ENCODE peak calls at places on chromosomes 5 and 9, in eight cellular contexts. One of them, this sample, is unnamed.
A peak's percentile ranks its signal among the peaks of the same experiment; 100 is the strongest.

GRCh38 chr5:96008487-96008886 is 46.8 kb upstream of the ELL2 start:
- DNase-seq in ureter: no peak
- DNase-seq in NCI-H774: no peak
- DNase-seq in ACHN: no peak
- DNase-seq in HCT116: no peak
- DNase-seq in activated T-cell treated with anti-CD3 and anti-CD28 coated beads, Interleukin-2, amount 50 U/mL, for 1 hour: no peak
- DNase-seq in HuH-7.5: no peak
- DNase-seq in ELF-1: no peak
- DNase-seq in this sample: no peak

GRCh38 chr9:36543916-36544315 is 28.8 kb upstream of the MELK start:
- DNase-seq in ureter: no peak
- DNase-seq in NCI-H774: no peak
- DNase-seq in ACHN: no peak
- DNase-seq in HCT116: no peak
- DNase-seq in activated T-cell treated with anti-CD3 and anti-CD28 coated beads, Interleukin-2, amount 50 U/mL, for 1 hour: no peak
- DNase-seq in HuH-7.5: no peak
- DNase-seq in ELF-1: no peak
- DNase-seq in this sample: no peak

GRCh38 chr5:21140987-21141386 is 1153.0 kb upstream of the CDH18 start:
- DNase-seq in ureter: no peak
- DNase-seq in NCI-H774: no peak
- DNase-seq in ACHN: no peak
- DNase-seq in HCT116: no peak
- DNase-seq in activated T-cell treated with anti-CD3 and anti-CD28 coated beads, Interleukin-2, amount 50 U/mL, for 1 hour: no peak
- DNase-seq in HuH-7.5: no peak
- DNase-seq in ELF-1: no peak
- DNase-seq in this sample: no peak

GRCh38 chr9:74236857-74237256 is 260.3 kb upstream of the RORB start:
- DNase-seq in ureter: no peak
- DNase-seq in NCI-H774: no peak
- DNase-seq in ACHN: no peak
- DNase-seq in HCT116: no peak
- DNase-seq in activated T-cell treated with anti-CD3 and anti-CD28 coated beads, Interleukin-2, amount 50 U/mL, for 1 hour: no peak
- DNase-seq in HuH-7.5: no peak
- DNase-seq in ELF-1: no peak
- DNase-seq in this sample: no peak

GRCh38 chr5:102018690-102019089 is 277.4 kb downstream of the SLCO4C1 start:
- DNase-seq in ureter: no peak
- DNase-seq in NCI-H774: no peak
- DNase-seq in ACHN: no peak
- DNase-seq in HCT116: no peak
- DNase-seq in activated T-cell treated with anti-CD3 and anti-CD28 coated beads, Interleukin-2, amount 50 U/mL, for 1 hour: no peak
- DNase-seq in HuH-7.5: no peak
- DNase-seq in ELF-1: peak; percentile 69
- DNase-seq in this sample: no peak

GRCh38 chr5:135013947-135014570 is 20.0 kb downstream of the PITX1 start:
- DNase-seq in ureter: peak; percentile 43
- DNase-seq in NCI-H774: no peak
- DNase-seq in ACHN: no peak
- DNase-seq in HCT116: no peak
- DNase-seq in activated T-cell treated with anti-CD3 and anti-CD28 coated beads, Interleukin-2, amount 50 U/mL, for 1 hour: no peak
- DNase-seq in HuH-7.5: no peak
- DNase-seq in ELF-1: peak; percentile 37
- DNase-seq in this sample: no peak

GRCh38 chr5:173772407-173773059 is 115.6 kb upstream of the CPEB4 start:
- DNase-seq in ureter: no peak
- DNase-seq in NCI-H774: no peak
- DNase-seq in ACHN: no peak
- DNase-seq in HCT116: no peak
- DNase-seq in activated T-cell treated with anti-CD3 and anti-CD28 coated beads, Interleukin-2, amount 50 U/mL, for 1 hour: no peak
- DNase-seq in HuH-7.5: no peak
- DNase-seq in ELF-1: no peak
- DNase-seq in this sample: no peak

GRCh38 chr5:392431-392988 is 50.5 kb upstream of the EXOC3 start:
- DNase-seq in ureter: no peak
- DNase-seq in NCI-H774: no peak
- DNase-seq in ACHN: no peak
- DNase-seq in HCT116: peak; percentile 8
- DNase-seq in activated T-cell treated with anti-CD3 and anti-CD28 coated beads, Interleukin-2, amount 50 U/mL, for 1 hour: peak; percentile 61
- DNase-seq in HuH-7.5: no peak
- DNase-seq in ELF-1: peak; percentile 55
- DNase-seq in this sample: peak; percentile 49

GRCh38 chr9:135372036-135372435 is 107.5 kb upstream of the PPP1R26 start:
- DNase-seq in ureter: no peak
- DNase-seq in NCI-H774: no peak
- DNase-seq in ACHN: no peak
- DNase-seq in HCT116: no peak
- DNase-seq in activated T-cell treated with anti-CD3 and anti-CD28 coated beads, Interleukin-2, amount 50 U/mL, for 1 hour: no peak
- DNase-seq in HuH-7.5: no peak
- DNase-seq in ELF-1: no peak
- DNase-seq in this sample: no peak